ENCODE peak calls at places on chromosome 1, in eight cellular contexts. B, D, Y, X, M, V, A and L are unnamed samples.

GRCh38 chr1:91741301-91741700 is 144.7 kb downstream of the TGFBR3 start:
- DNase-seq in B (no peak), D (no peak), Y (no peak), X (no peak), M (no peak), V (no peak), A (no peak), L (no peak)

GRCh38 chr1:90614872-90615271 is 102.2 kb downstream of the BARHL2 start:
- DNase-seq in B (no peak), D (no peak), Y (no peak), X (no peak), M (no peak), V (no peak), A (no peak), L (no peak)

GRCh38 chr1:223010552-223011229 is 132.4 kb downstream of the TLR5 start:
- DNase-seq in B (no peak), D (no peak), Y (no peak), X (no peak), M (no peak), V (no peak), A (no peak), L (no peak)

GRCh38 chr1:40313329-40313957 is 3.6 kb downstream of the COL9A2 start:
- DNase-seq in B (no peak), D (no peak), Y (peak; percentile 31), X (no peak), M (no peak), V (no peak), A (no peak), L (no peak)

GRCh38 chr1:42931108-42931539 is 27.5 kb downstream of the SLC2A1 start:
- DNase-seq in B (peak; percentile 59), D (peak; percentile 70), Y (peak; percentile 76), X (no peak), M (no peak), V (no peak), A (no peak), L (no peak)

GRCh38 chr1:234950598-234950997 is 178.0 kb downstream of the TOMM20 start:
- DNase-seq in B (no peak), D (no peak), Y (no peak), X (no peak), M (no peak), V (no peak), A (no peak), L (no peak)

GRCh38 chr1:109762821-109763645 is 690 bp downstream of the EPS8L3 start:
- DNase-seq in B (peak; percentile 47), D (no peak), Y (peak; percentile 34), X (no peak), M (peak; percentile 9), V (no peak), A (peak; percentile 54), L (no peak)

GRCh38 chr1:23417570-23417969 is 7.0 kb downstream of the TCEA3 start:
- DNase-seq in B (no peak), D (no peak), Y (peak; percentile 85), X (no peak), M (no peak), V (no peak), A (no peak), L (peak; percentile 39)

GRCh38 chr1:14961661-14962267 is 191.8 kb upstream of the TMEM51 start:
- DNase-seq in B (no peak), D (no peak), Y (peak; percentile 19), X (no peak), M (no peak), V (no peak), A (no peak), L (no peak)

GRCh38 chr1:91842056-91842455 is 43.9 kb downstream of the TGFBR3 start:
- DNase-seq in B (no peak), D (no peak), Y (no peak), X (no peak), M (no peak), V (no peak), A (no peak), L (no peak)

GRCh38 chr1:51792864-51793263 is 85.7 kb downstream of the NRDC start:
- DNase-seq in B (no peak), D (no peak), Y (no peak), X (no peak), M (no peak), V (no peak), A (no peak), L (no peak)

GRCh38 chr1:51794260-51794659 is 84.3 kb downstream of the NRDC start:
- DNase-seq in B (no peak), D (no peak), Y (no peak), X (no peak), M (no peak), V (no peak), A (no peak), L (no peak)

GRCh38 chr1:51791888-51792287 is 86.6 kb downstream of the NRDC start:
- DNase-seq in B (no peak), D (no peak), Y (no peak), X (no peak), M (no peak), V (no peak), A (no peak), L (no peak)

GRCh38 chr1:51790385-51790784 is 88.1 kb downstream of the NRDC start:
- DNase-seq in B (no peak), D (no peak), Y (no peak), X (no peak), M (no peak), V (no peak), A (no peak), L (no peak)

GRCh38 chr1:51794868-51795267 is 83.7 kb downstream of the NRDC start:
- DNase-seq in B (no peak), D (no peak), Y (no peak), X (no peak), M (no peak), V (no peak), A (no peak), L (no peak)
- TF ChIP-seq POLR2A in B (no peak), D (no peak), Y (no peak), X (no peak), M (no peak), V (no peak), A (no peak), L (no peak)

DNA sequence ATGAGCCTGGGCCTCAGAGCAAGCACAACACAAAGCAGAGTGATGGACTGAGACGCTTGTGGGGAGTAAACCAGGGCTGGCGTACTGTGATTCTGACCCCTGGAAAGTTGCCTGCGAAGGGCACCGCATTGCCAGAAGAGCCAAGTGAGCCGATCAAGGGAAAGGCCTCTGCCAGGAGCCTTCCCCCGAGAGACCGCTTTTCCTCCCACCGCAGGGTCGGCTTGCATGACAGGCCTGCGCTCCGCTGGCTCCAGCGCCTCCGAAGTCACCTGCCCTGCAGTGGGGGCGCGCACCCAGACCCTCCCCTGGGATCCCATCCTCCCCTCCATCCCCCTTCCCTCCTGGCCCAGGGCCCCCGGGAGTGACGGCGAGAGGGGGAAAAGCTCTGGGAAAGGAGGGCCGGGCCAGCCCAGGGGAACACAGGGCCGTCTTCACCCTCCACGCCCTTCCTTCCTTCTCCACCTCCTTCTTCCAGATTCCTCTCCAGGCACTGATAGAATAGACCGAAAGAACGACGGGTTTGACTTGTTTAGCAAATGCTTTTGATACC is 165.0 kb downstream of the TRIM33 start:
- DNase-seq in B (no peak), D (peak; percentile 18), Y (no peak), X (no peak), M (peak; percentile 60), V (peak; percentile 87), A (peak; percentile 71), L (no peak)
- H3K4me3 ChIP-seq in B (peak overlapping the region; percentile 37), D (peak overlapping the region; percentile 39), Y (peak overlapping the region; percentile 20), X (peak overlapping the region; percentile 59), M (peak overlapping the region; percentile 28), V (peak overlapping the region; percentile 61), A (peak overlapping the region; percentile 52), L (peak overlapping the region; percentile 52)

GRCh38 chr1:18932387-18932786 is 24.1 kb downstream of the IFFO2 start:
- DNase-seq in B (no peak), D (no peak), Y (no peak), X (no peak), M (no peak), V (no peak), A (no peak), L (no peak)

GRCh38 chr1:18936814-18937481 is 19.5 kb downstream of the IFFO2 start:
- DNase-seq in B (no peak), D (no peak), Y (no peak), X (no peak), M (no peak), V (no peak), A (no peak), L (no peak)

GRCh38 chr1:18932879-18933278 is 23.6 kb downstream of the IFFO2 start:
- DNase-seq in B (no peak), D (no peak), Y (no peak), X (no peak), M (no peak), V (no peak), A (no peak), L (no peak)

GRCh38 chr1:18936471-18936813 is 20.0 kb downstream of the IFFO2 start:
- DNase-seq in B (no peak), D (no peak), Y (no peak), X (no peak), M (no peak), V (no peak), A (no peak), L (no peak)

DNA sequence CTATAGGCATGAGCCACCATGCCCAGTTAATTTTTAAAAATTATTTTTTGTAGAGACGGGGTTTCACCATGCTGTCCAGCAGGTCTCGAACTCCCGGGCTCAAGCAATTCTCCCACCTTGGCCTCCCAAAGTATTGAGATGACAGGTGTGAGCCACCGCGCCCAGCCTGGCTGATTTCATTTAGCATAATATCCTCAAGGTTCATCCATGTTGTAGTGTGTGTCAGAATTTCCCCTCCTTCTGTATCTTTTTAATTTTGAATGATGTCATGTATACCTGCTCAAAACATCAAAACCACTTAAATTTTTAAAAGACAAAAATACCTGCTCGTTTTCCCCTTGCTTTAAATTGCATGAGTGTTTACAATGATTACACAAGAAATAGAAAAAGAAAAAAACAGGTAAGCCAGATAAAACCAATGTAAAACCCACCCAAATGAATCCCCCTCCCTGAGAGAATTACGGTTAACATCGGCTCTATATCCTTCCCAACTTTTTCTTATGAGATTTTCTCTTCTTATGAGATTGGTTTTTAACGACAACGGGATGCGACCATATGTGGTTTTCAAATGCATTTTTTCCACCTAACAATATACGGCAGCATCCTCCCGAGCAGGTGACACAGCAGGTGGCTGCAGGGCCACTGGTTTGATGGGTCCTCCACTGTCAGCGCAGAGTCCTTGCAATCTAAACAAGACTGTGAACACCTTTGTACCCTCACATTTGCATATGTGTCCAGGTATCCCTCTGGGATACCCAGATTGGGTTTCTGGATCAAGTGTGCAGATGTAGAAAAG is 22.1 kb downstream of the IFFO2 start:
- DNase-seq in B (no peak), D (no peak), Y (no peak), X (no peak), M (no peak), V (no peak), A (no peak), L (no peak)
- H3K4me1 ChIP-seq in B (peaks cover 13% of the 10 kb centered on the region), D (peaks cover 65% of the 10 kb centered on the region), Y (no peaks in the 10 kb centered on the region), X (no peaks in the 10 kb centered on the region), M (peaks cover 4% of the 10 kb centered on the region), V (peaks cover 11% of the 10 kb centered on the region), A (peaks cover 58% of the 10 kb centered on the region), L (peaks cover 9% of the 10 kb centered on the region)

DNA sequence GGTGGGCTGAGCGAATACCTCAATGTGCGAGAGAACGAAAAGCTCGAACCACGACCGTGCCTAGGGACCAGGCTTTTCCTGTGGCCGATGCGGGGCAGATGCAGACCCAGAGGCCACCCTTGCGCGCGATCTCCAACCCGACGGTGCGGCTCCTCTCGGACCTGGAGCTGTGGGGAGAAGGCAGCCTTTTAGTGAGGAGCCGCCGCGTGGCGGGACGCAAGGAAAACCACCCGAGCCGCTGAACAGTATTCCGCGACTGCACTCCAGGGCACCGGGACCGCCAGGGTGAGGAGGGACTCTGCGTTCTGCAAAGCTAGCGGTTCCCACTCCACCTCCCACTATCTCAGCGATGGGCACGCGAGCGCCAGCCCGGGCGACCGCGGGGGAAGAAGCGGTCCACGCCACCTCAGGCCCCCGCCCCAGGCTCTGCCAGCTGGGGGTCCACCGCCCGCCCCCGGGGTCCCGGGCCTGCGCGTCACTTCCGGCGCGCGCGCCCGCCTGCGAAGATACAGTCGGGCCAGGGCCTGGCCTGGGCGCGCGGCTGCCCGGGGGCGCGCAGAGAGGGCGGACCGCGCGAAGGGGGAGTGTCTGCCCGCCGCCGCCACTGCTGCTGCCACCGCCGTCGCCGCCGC is 66.5 kb upstream of the PRKACB start:
- DNase-seq in B (peak; percentile 64), D (peak; percentile 64), Y (peak; percentile 83), X (peak; percentile 26), M (peak; percentile 76), V (peak; percentile 93), A (peak; percentile 78), L (peak; percentile 12)
- TF ChIP-seq POLR2A in B (no peak), D (peak; percentile 62), Y (peak; percentile 85), X (peak; percentile 18), M (no peak), V (no peak), A (peak; percentile 9), L (no peak)